ENCODE peak calls at places on chromosomes 13 and 19, in six cellular contexts. Z, F, B, U, R and X are unnamed samples.
A peak's percentile ranks its signal among the peaks of the same experiment; 100 is the strongest.

GRCh38 chr19:57363734-57364181 is 407 bp downstream of the TRAPPC2B start:
- DNase-seq in Z (no peak), F (peak; percentile 23), B (no peak), U (no peak), R (peak; percentile 17), X (peak; percentile 8)

GRCh38 chr19:46674416-46675178 is 13.6 kb upstream of the DACT3 start:
- DNase-seq in Z (no peak), F (peak; percentile 71), B (no peak), U (no peak), R (no peak), X (peak; percentile 58)

GRCh38 chr13:94996445-94996844 is 284.1 kb upstream of the SOX21 start:
- DNase-seq in Z (no peak), F (no peak), B (no peak), U (no peak), R (no peak), X (no peak)

GRCh38 chr13:108269601-108270328 is at the start of gene TNFSF13B:
- DNase-seq in Z (peak; percentile 11), F (peak; percentile 1), B (peak; percentile 92), U (peak; percentile 66), R (peak; percentile 34), X (peak; percentile 62)

GRCh38 chr13:36163809-36164308 is 32.7 kb upstream of the DCLK1 start:
- DNase-seq in Z (peak; percentile 40), F (peak; percentile 57), B (peak; percentile 77), U (peak; percentile 70), R (no peak), X (peak; percentile 67)

GRCh38 chr13:73018336-73018735 is 40.5 kb upstream of the KLF5 start:
- DNase-seq in Z (no peak), F (no peak), B (no peak), U (no peak), R (no peak), X (no peak)

GRCh38 chr13:48042889-48043288 is 5.4 kb downstream of the NUDT15 start:
- DNase-seq in Z (no peak), F (no peak), B (no peak), U (no peak), R (no peak), X (no peak)

GRCh38 chr19:18373892-18374629 is 11.9 kb upstream of the GDF15 start:
- DNase-seq in Z (peak; percentile 95), F (peak; percentile 85), B (peak; percentile 97), U (peak; percentile 99), R (peak; percentile 79), X (peak; percentile 86)

GRCh38 chr19:10120538-10121198 is 969 bp upstream of the EIF3G start:
- DNase-seq in Z (no peak), F (no peak), B (no peak), U (no peak), R (no peak), X (peak; percentile 95)

GRCh38 chr19:14189415-14189814 is 16.6 kb downstream of the ADGRL1 start:
- DNase-seq in Z (no peak), F (no peak), B (no peak), U (no peak), R (no peak), X (no peak)

GRCh38 chr19:54463531-54464043 is at the start of gene LENG9:
- DNase-seq in Z (peak; percentile 99), F (peak; percentile 100), B (peak; percentile 98), U (peak; percentile 99), R (peak; percentile 99), X (peak; percentile 99)

GRCh38 chr19:55581828-55582223 is 1.2 kb upstream of the ZNF579 start:
- DNase-seq in Z (no peak), F (no peak), B (no peak), U (no peak), R (no peak), X (no peak)

GRCh38 chr13:107864543-107865460 is 350.5 kb downstream of the LIG4 start:
- DNase-seq in Z (peak; percentile 35), F (peak; percentile 88), B (no peak), U (no peak), R (peak; percentile 1), X (peak; percentile 80)

GRCh38 chr13:105925496-105925895 is 610.0 kb downstream of the EFNB2 start:
- DNase-seq in Z (no peak), F (no peak), B (no peak), U (no peak), R (no peak), X (no peak)

GRCh38 chr13:83691966-83692365 is 190.3 kb downstream of the SLITRK1 start:
- DNase-seq in Z (no peak), F (no peak), B (no peak), U (no peak), R (no peak), X (no peak)

GRCh38 chr13:46146898-46147297 is 35.1 kb downstream of the LCP1 start:
- DNase-seq in Z (no peak), F (peak; percentile 48), B (no peak), U (no peak), R (no peak), X (peak; percentile 67)

GRCh38 chr13:46142692-46143238 is 37.9 kb upstream of the CPB2 start:
- DNase-seq in Z (no peak), F (no peak), B (no peak), U (no peak), R (no peak), X (no peak)

GRCh38 chr13:46143239-46143701 is 38.4 kb upstream of the CPB2 start:
- DNase-seq in Z (no peak), F (no peak), B (no peak), U (no peak), R (no peak), X (no peak)

GRCh38 chr13:46149272-46150133 is 32.5 kb downstream of the LCP1 start:
- DNase-seq in Z (no peak), F (no peak), B (no peak), U (no peak), R (no peak), X (peak; percentile 94)

GRCh38 chr13:46145950-46146349 is 36.0 kb downstream of the LCP1 start:
- DNase-seq in Z (no peak), F (no peak), B (no peak), U (no peak), R (no peak), X (no peak)
- H3K27ac ChIP-seq in Z (no peak overlapping the region), F (no peak overlapping the region), B (no peak overlapping the region), U (no peak overlapping the region), R (no peak overlapping the region), X (no peak overlapping the region)

GRCh38 chr19:6224308-6224675 is 55.5 kb downstream of the MLLT1 start:
- DNase-seq in Z (no peak), F (no peak), B (peak; percentile 63), U (peak; percentile 32), R (no peak), X (no peak)
- H3K4me1 ChIP-seq in Z (peaks cover 39% of the 10 kb centered on the region), F (peaks cover 5% of the 10 kb centered on the region), B (peaks cover 38% of the 10 kb centered on the region), U (no peaks in the 10 kb centered on the region), R (no peaks in the 10 kb centered on the region), X (peaks cover 7% of the 10 kb centered on the region)

DNA sequence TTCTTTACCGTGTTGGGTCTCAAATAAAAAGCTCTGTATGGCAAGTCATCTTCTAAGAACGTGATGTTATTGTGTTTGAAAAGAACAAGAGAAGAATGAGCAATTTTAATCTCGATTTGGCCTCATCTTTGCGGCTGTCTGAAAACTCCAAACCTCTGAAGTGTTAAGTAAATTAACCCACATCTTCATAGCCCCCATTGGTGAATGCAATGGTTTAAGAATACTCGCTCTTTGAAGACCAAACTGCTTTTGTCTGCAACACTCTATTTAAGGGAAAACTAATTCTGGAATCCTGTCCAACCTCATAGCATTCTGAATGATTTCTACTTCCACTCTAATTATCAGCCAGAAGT is 56.9 kb upstream of the SCEL start:
- DNase-seq in Z (no peak), F (no peak), B (no peak), U (no peak), R (no peak), X (no peak)
- H3K27ac ChIP-seq in Z (no peak overlapping the region), F (no peak overlapping the region), B (no peak overlapping the region), U (no peak overlapping the region), R (no peak overlapping the region), X (peak overlapping the region; percentile 54)

DNA sequence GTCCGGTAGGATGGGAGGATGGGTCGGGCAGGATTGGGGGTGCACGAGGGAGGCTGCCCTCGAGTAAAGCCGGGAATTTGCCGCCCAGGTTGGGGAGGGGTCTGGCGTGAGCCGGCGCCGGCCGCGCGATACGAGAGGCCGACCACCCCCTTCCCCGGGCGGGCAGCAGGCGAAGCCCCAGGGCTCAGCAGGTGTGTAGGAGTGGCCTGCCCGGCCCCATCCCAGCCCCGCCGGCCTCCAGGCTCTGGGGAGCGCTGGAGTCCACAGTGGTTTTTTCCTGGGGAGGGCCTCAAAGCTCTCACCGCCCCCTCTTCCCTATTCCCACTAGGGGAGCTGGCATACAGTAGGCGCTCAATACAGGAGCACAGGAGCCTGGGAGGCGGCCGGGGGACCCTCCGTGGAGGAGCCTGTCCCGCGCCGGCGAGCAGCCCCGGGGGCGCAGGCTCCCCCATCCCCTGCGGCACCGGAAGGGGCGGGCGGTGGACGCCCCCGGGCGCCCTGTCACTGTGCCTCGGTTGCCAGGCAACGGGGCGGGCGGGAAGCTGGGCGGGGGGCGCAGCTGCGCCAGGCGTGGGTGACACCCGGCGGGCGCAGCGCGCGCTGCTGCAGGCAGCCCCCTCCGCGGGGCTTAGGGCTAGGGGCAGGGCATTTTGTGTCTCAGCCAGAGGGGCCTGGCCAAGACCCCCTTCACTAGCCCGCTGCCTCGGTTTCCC is 3.5 kb upstream of the REXO1 start:
- DNase-seq in Z (no peak), F (no peak), B (peak; percentile 78), U (no peak), R (no peak), X (peak; percentile 88)
- H3K4me1 ChIP-seq in Z (peaks cover 40% of the 10 kb centered on the region), F (peaks cover 36% of the 10 kb centered on the region), B (peaks cover 70% of the 10 kb centered on the region), U (peaks cover 3% of the 10 kb centered on the region), R (peaks cover 54% of the 10 kb centered on the region), X (peaks cover 60% of the 10 kb centered on the region)

GRCh38 chr19:31717316-31717715 is 368.1 kb upstream of the TSHZ3 start:
- DNase-seq in Z (no peak), F (no peak), B (no peak), U (no peak), R (no peak), X (no peak)
- H3K27ac ChIP-seq in Z (no peak overlapping the region), F (no peak overlapping the region), B (no peak overlapping the region), U (no peak overlapping the region), R (no peak overlapping the region), X (no peak overlapping the region)